ENCODE peak calls at places on chromosomes 1 and 21, in five cellular contexts. One of them, this sample, is unnamed.
A peak's percentile ranks its signal among the peaks of the same experiment; 100 is the strongest.

GRCh38 chr1:192810253-192810880 is 1.5 kb downstream of the RGS2 start:
- DNase-seq in GM23248: no peak
- DNase-seq in HepG2: no peak
- DNase-seq in PC-3: peak; percentile 41
- DNase-seq in mammary epithelial cell: no peak
- DNase-seq in this sample: no peak

GRCh38 chr1:161749509-161750407 is at the start of gene DUSP12:
- DNase-seq in HepG2: peak; percentile 90
- DNase-seq in mammary epithelial cell: peak; percentile 94
- DNase-seq in PC-3: peak; percentile 96
- DNase-seq in GM23248: peak; percentile 99
- DNase-seq in this sample: peak; percentile 90

GRCh38 chr1:47576758-47577115 is 138.9 kb downstream of the FOXD2 start:
- DNase-seq in PC-3: no peak
- DNase-seq in mammary epithelial cell: no peak
- DNase-seq in HepG2: no peak
- DNase-seq in GM23248: no peak
- DNase-seq in this sample: no peak

GRCh38 chr1:204466416-204467405 is 27.9 kb downstream of the PIK3C2B start:
- DNase-seq in mammary epithelial cell: no peak
- DNase-seq in GM23248: no peak
- DNase-seq in PC-3: no peak
- DNase-seq in HepG2: no peak
- DNase-seq in this sample: no peak

GRCh38 chr1:12339410-12339809 is 109.6 kb downstream of the VPS13D start:
- DNase-seq in mammary epithelial cell: no peak
- DNase-seq in GM23248: peak; percentile 7
- DNase-seq in PC-3: peak; percentile 31
- DNase-seq in HepG2: peak; percentile 62
- DNase-seq in this sample: no peak

GRCh38 chr21:45632897-45633260 is 10.6 kb upstream of the PCBP3 start:
- DNase-seq in mammary epithelial cell: no peak
- DNase-seq in HepG2: no peak
- DNase-seq in GM23248: no peak
- DNase-seq in PC-3: no peak
- DNase-seq in this sample: no peak

GRCh38 chr1:119603695-119604094 is 44.4 kb downstream of the ZNF697 start:
- DNase-seq in GM23248: peak; percentile 28
- DNase-seq in mammary epithelial cell: peak; percentile 14
- DNase-seq in PC-3: no peak
- DNase-seq in HepG2: no peak
- DNase-seq in this sample: no peak

GRCh38 chr21:41560701-41561158 is 52.8 kb upstream of the TMPRSS2 start:
- DNase-seq in GM23248: no peak
- DNase-seq in mammary epithelial cell: no peak
- DNase-seq in HepG2: no peak
- DNase-seq in PC-3: no peak
- DNase-seq in this sample: no peak

GRCh38 chr1:53066433-53066832 is 4.4 kb downstream of the PODN start:
- DNase-seq in mammary epithelial cell: no peak
- DNase-seq in GM23248: no peak
- DNase-seq in HepG2: no peak
- DNase-seq in PC-3: no peak
- DNase-seq in this sample: no peak

GRCh38 chr1:94416901-94417701 is 1.1 kb upstream of the ABCD3 start:
- DNase-seq in GM23248: peak; percentile 85
- DNase-seq in PC-3: peak; percentile 57
- DNase-seq in mammary epithelial cell: peak; percentile 77
- DNase-seq in HepG2: peak; percentile 91
- DNase-seq in this sample: peak; percentile 83

GRCh38 chr1:201841265-201841912 is 12.4 kb downstream of the IPO9 start:
- DNase-seq in HepG2: no peak
- DNase-seq in mammary epithelial cell: no peak
- DNase-seq in GM23248: no peak
- DNase-seq in PC-3: no peak
- DNase-seq in this sample: no peak

GRCh38 chr1:115411388-115412063 is 73.5 kb upstream of the NGF start:
- DNase-seq in GM23248: peak; percentile 78
- DNase-seq in HepG2: no peak
- DNase-seq in mammary epithelial cell: peak; percentile 81
- DNase-seq in PC-3: peak; percentile 70
- DNase-seq in this sample: peak; percentile 97

GRCh38 chr1:232982238-232982944 is 32.0 kb downstream of the NTPCR start:
- DNase-seq in GM23248: peak; percentile 45
- DNase-seq in HepG2: no peak
- DNase-seq in PC-3: peak; percentile 44
- DNase-seq in mammary epithelial cell: peak; percentile 32
- DNase-seq in this sample: peak; percentile 35

GRCh38 chr1:27042670-27043069 is 30.0 kb upstream of the TENT5B start:
- DNase-seq in GM23248: no peak
- DNase-seq in PC-3: no peak
- DNase-seq in mammary epithelial cell: no peak
- DNase-seq in HepG2: no peak
- DNase-seq in this sample: no peak

GRCh38 chr1:94734963-94735899 is 84.9 kb upstream of the SLC44A3 start:
- DNase-seq in GM23248: peak; percentile 73
- DNase-seq in HepG2: no peak
- DNase-seq in mammary epithelial cell: peak; percentile 95
- DNase-seq in PC-3: no peak
- DNase-seq in this sample: no peak

GRCh38 chr21:36199021-36199420 is 42.4 kb downstream of the DOP1B start:
- DNase-seq in GM23248: no peak
- DNase-seq in mammary epithelial cell: no peak
- DNase-seq in PC-3: no peak
- DNase-seq in HepG2: no peak
- DNase-seq in this sample: no peak

GRCh38 chr1:118247593-118247992 is 62.6 kb upstream of the SPAG17 start:
- DNase-seq in PC-3: peak; percentile 47
- DNase-seq in GM23248: peak; percentile 38
- DNase-seq in mammary epithelial cell: peak; percentile 23
- DNase-seq in HepG2: peak; percentile 7
- DNase-seq in this sample: no peak

GRCh38 chr1:226061793-226062557 is 541 bp upstream of the H3-3A start:
- DNase-seq in mammary epithelial cell: peak; percentile 76
- DNase-seq in GM23248: peak; percentile 98
- DNase-seq in HepG2: peak; percentile 70
- DNase-seq in PC-3: peak; percentile 89
- DNase-seq in this sample: peak; percentile 67

GRCh38 chr21:33051925-33052324 is 18.0 kb upstream of the OLIG1 start:
- DNase-seq in GM23248: no peak
- DNase-seq in PC-3: no peak
- DNase-seq in HepG2: no peak
- DNase-seq in mammary epithelial cell: no peak
- DNase-seq in this sample: no peak

GRCh38 chr21:29920938-29921337 is 18.9 kb downstream of the GRIK1 start:
- DNase-seq in HepG2: no peak
- DNase-seq in mammary epithelial cell: no peak
- DNase-seq in PC-3: no peak
- DNase-seq in GM23248: no peak
- DNase-seq in this sample: no peak

GRCh38 chr1:226417350-226417749 is 9.5 kb upstream of the PARP1 start:
- DNase-seq in HepG2: no peak
- DNase-seq in GM23248: no peak
- DNase-seq in PC-3: no peak
- DNase-seq in mammary epithelial cell: no peak
- DNase-seq in this sample: no peak

GRCh38 chr1:11925938-11926292 is 312 bp downstream of the KIAA2013 start:
- DNase-seq in HepG2: no peak
- DNase-seq in PC-3: no peak
- DNase-seq in GM23248: peak; percentile 40
- DNase-seq in mammary epithelial cell: no peak
- DNase-seq in this sample: no peak

GRCh38 chr1:157085416-157085815 is 14.2 kb downstream of the ETV3L start:
- DNase-seq in PC-3: no peak
- DNase-seq in HepG2: no peak
- DNase-seq in GM23248: peak; percentile 20
- DNase-seq in mammary epithelial cell: no peak
- DNase-seq in this sample: peak; percentile 82

GRCh38 chr1:2124446-2125198 is 70.0 kb downstream of the FAAP20 start:
- DNase-seq in mammary epithelial cell: no peak
- DNase-seq in HepG2: no peak
- DNase-seq in PC-3: peak; percentile 18
- DNase-seq in GM23248: peak; percentile 39
- DNase-seq in this sample: no peak

GRCh38 chr1:178273707-178274410 is 180.0 kb downstream of the RASAL2 start:
- DNase-seq in PC-3: peak; percentile 4
- DNase-seq in GM23248: peak; percentile 35
- DNase-seq in mammary epithelial cell: peak; percentile 57
- DNase-seq in HepG2: no peak
- DNase-seq in this sample: no peak

GRCh38 chr1:30358510-30358909 is 364.9 kb downstream of the MATN1 start:
- DNase-seq in mammary epithelial cell: no peak
- DNase-seq in PC-3: no peak
- DNase-seq in HepG2: no peak
- DNase-seq in GM23248: no peak
- DNase-seq in this sample: no peak

GRCh38 chr1:215201301-215201700 is 118.8 kb downstream of the KCNK2 start:
- DNase-seq in PC-3: no peak
- DNase-seq in mammary epithelial cell: no peak
- DNase-seq in GM23248: peak; percentile 50
- DNase-seq in HepG2: no peak
- DNase-seq in this sample: no peak

GRCh38 chr1:90919190-90919719 is 102.6 kb downstream of the ZNF644 start:
- DNase-seq in PC-3: no peak
- DNase-seq in mammary epithelial cell: no peak
- DNase-seq in GM23248: no peak
- DNase-seq in HepG2: peak; percentile 51
- DNase-seq in this sample: no peak

GRCh38 chr1:26556041-26556440 is 26.5 kb downstream of the RPS6KA1 start:
- DNase-seq in mammary epithelial cell: no peak
- DNase-seq in GM23248: no peak
- DNase-seq in PC-3: no peak
- DNase-seq in HepG2: no peak
- DNase-seq in this sample: no peak

GRCh38 chr1:54506594-54506993 is 41.4 kb upstream of the ACOT11 start:
- DNase-seq in GM23248: peak; percentile 64
- DNase-seq in HepG2: no peak
- DNase-seq in mammary epithelial cell: no peak
- DNase-seq in PC-3: no peak
- DNase-seq in this sample: no peak

GRCh38 chr1:24656046-24656445 is 12.9 kb downstream of the SRRM1 start:
- DNase-seq in PC-3: no peak
- DNase-seq in HepG2: no peak
- DNase-seq in mammary epithelial cell: no peak
- DNase-seq in GM23248: no peak
- DNase-seq in this sample: no peak

GRCh38 chr1:200184196-200184595 is 156.7 kb downstream of the NR5A2 start:
- DNase-seq in HepG2: no peak
- DNase-seq in mammary epithelial cell: peak; percentile 93
- DNase-seq in PC-3: peak; percentile 100
- DNase-seq in GM23248: peak; percentile 93
- DNase-seq in this sample: peak; percentile 90

GRCh38 chr1:230744382-230744781 is 2.8 kb upstream of the CAPN9 start:
- DNase-seq in HepG2: no peak
- DNase-seq in GM23248: peak; percentile 36
- DNase-seq in PC-3: peak; percentile 79
- DNase-seq in mammary epithelial cell: no peak
- DNase-seq in this sample: peak; percentile 60

GRCh38 chr1:19310061-19310460 is 1.9 kb downstream of the AKR7A2 start:
- DNase-seq in PC-3: no peak
- DNase-seq in HepG2: no peak
- DNase-seq in mammary epithelial cell: no peak
- DNase-seq in GM23248: no peak
- DNase-seq in this sample: no peak

GRCh38 chr1:9086060-9086459 is 16.6 kb upstream of the SLC2A5 start:
- DNase-seq in mammary epithelial cell: no peak
- DNase-seq in GM23248: peak; percentile 7
- DNase-seq in PC-3: no peak
- DNase-seq in HepG2: no peak
- DNase-seq in this sample: no peak

DNA sequence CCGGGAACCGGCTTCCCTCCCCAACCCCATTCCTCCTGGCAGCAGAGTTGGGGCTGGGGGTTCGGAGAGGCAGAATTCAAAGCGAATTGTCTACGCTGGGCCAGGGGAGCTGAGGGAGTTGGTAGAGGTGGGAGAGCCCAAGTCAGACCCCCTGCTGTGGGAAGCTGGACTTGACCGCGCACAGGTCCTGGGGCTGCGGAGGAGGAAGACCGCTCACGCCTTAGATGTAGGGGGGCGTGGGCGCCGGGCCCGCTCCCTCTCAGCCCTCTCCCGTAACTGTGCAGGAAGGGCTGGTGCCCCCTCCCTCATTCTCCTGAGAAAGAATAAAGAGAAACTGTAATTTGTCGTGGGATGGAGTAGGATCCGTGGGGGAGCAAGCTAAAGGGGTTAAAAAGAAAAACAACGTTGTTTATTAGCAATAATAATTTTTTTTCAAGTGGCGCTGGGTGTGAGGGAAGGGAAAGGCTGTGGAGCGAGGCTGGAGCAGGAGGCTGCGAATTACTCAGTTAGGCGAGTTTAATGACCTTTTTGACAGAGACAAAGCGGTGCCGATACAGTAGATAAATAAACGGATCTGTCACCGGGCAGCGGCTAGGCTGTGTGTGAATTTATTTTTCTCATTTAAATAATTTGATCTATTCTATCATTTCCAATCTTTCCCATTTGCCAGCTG is 835 bp upstream of the GRIK3 start:
- DNase-seq in mammary epithelial cell: no peak
- DNase-seq in GM23248: no peak
- DNase-seq in PC-3: no peak
- DNase-seq in HepG2: no peak
- DNase-seq in this sample: no peak
- TF ChIP-seq EZH2 in mammary epithelial cell: no peak
- TF ChIP-seq EZH2 in GM23248: peak; percentile 81
- TF ChIP-seq EZH2 in PC-3: no peak
- TF ChIP-seq EZH2 in HepG2: no peak
- TF ChIP-seq EZH2 in this sample: no peak

DNA sequence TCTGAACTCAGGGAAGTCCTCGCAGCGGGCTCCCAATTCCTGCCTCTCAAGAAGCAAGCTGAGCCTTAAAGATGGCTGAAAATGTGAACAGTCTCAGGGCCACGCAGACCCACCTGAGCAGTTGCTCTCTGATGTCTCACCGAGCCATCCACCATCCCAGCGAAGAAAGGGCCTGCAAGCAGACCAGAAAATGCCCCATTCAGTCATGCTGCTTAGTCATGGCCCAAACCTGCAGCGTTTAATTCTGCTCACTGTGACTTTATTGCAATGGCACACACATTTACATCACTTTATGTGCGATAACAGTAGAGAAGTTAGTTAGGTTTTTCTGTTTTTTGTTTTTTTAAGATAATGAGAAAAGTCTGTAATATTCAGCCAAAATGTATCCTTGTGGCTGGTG is 119.6 kb upstream of the IRF2BP2 start:
- DNase-seq in HepG2: no peak
- DNase-seq in mammary epithelial cell: no peak
- DNase-seq in GM23248: peak; percentile 57
- DNase-seq in PC-3: no peak
- DNase-seq in this sample: no peak
- TF ChIP-seq EZH2 in HepG2: no peak
- TF ChIP-seq EZH2 in mammary epithelial cell: no peak
- TF ChIP-seq EZH2 in GM23248: no peak
- TF ChIP-seq EZH2 in PC-3: no peak
- TF ChIP-seq EZH2 in this sample: no peak

GRCh38 chr1:74641876-74642275 is 31.7 kb downstream of the ERICH3 start:
- DNase-seq in GM23248: peak; percentile 41
- DNase-seq in PC-3: peak; percentile 32
- DNase-seq in mammary epithelial cell: peak; percentile 3
- DNase-seq in HepG2: no peak
- DNase-seq in this sample: no peak
- TF ChIP-seq EZH2 in GM23248: no peak
- TF ChIP-seq EZH2 in PC-3: no peak
- TF ChIP-seq EZH2 in mammary epithelial cell: no peak
- TF ChIP-seq EZH2 in HepG2: no peak
- TF ChIP-seq EZH2 in this sample: no peak

GRCh38 chr1:927741-928140 is 4.0 kb downstream of the SAMD11 start:
- DNase-seq in PC-3: no peak
- DNase-seq in GM23248: no peak
- DNase-seq in mammary epithelial cell: no peak
- DNase-seq in HepG2: no peak
- DNase-seq in this sample: no peak
- TF ChIP-seq EZH2 in PC-3: no peak
- TF ChIP-seq EZH2 in GM23248: no peak
- TF ChIP-seq EZH2 in mammary epithelial cell: no peak
- TF ChIP-seq EZH2 in HepG2: no peak
- TF ChIP-seq EZH2 in this sample: no peak